ENCODE peak calls at places on chromosomes 16 and 17, in six cellular contexts. N is CD14-positive monocyte; B is neural crest cell; R is HTR-8/SVneo; M is activated effector memory CD4-positive, alpha-beta T cell treated with anti-CD3 and anti-CD28 coated beads, Interleukin-2, amount 50 U/mL, for 16 hours; L is COLO829. D is an unnamed sample.

GRCh38 chr17:2337152-2337810 is at the start of gene SGSM2:
- DNase-seq in N (no peak), B (peak; percentile 67), R (peak; percentile 75), M (peak; percentile 90), L (peak; percentile 28), D (peak; percentile 65)

GRCh38 chr17:35486920-35487727 is 38.6 kb upstream of the SLFN13 start:
- DNase-seq in N (peak; percentile 64), B (no peak), R (peak; percentile 54), M (peak; percentile 93), L (peak; percentile 69), D (peak; percentile 47)

GRCh38 chr17:6856054-6856453 is 24.5 kb upstream of the TEKT1 start:
- DNase-seq in N (no peak), B (no peak), R (no peak), M (no peak), L (no peak), D (no peak)

GRCh38 chr17:65170839-65171238 is 33.7 kb downstream of the RGS9 start:
- DNase-seq in N (no peak), B (no peak), R (no peak), M (no peak), L (no peak), D (no peak)

GRCh38 chr16:88010971-88011483 is 59.8 kb downstream of the BANP start:
- DNase-seq in N (no peak), B (no peak), R (no peak), M (no peak), L (no peak), D (no peak)

GRCh38 chr16:4358831-4359561 is 7.9 kb upstream of the PAM16 start:
- DNase-seq in N (no peak), B (peak; percentile 77), R (peak; percentile 56), M (peak; percentile 90), L (no peak), D (peak; percentile 67)

GRCh38 chr16:50549561-50549915 is 1.3 kb downstream of the NKD1 start:
- DNase-seq in N (no peak), B (no peak), R (no peak), M (no peak), L (no peak), D (no peak)

GRCh38 chr17:17420035-17420434 is 56.8 kb upstream of the MED9 start:
- DNase-seq in N (no peak), B (no peak), R (no peak), M (no peak), L (no peak), D (no peak)

GRCh38 chr16:59973966-59974365 is 1239.8 kb upstream of the GOT2 start:
- DNase-seq in N (no peak), B (no peak), R (no peak), M (no peak), L (peak; percentile 3), D (no peak)

GRCh38 chr16:57667526-57668258 is 414 bp upstream of the ADGRG3 start:
- DNase-seq in N (peak; percentile 98), B (no peak), R (no peak), M (no peak), L (no peak), D (no peak)

GRCh38 chr16:86751081-86752030 is 173.0 kb downstream of the FOXL1 start:
- DNase-seq in N (no peak), B (no peak), R (peak; percentile 75), M (no peak), L (peak; percentile 20), D (no peak)

GRCh38 chr17:77373298-77374169 is 232.8 kb downstream of the SEC14L1 start:
- DNase-seq in N (no peak), B (no peak), R (no peak), M (peak; percentile 77), L (no peak), D (no peak)

GRCh38 chr17:2929881-2930533 is 133.4 kb downstream of the OR1D5 start:
- DNase-seq in N (no peak), B (peak; percentile 68), R (peak; percentile 67), M (peak; percentile 68), L (peak; percentile 42), D (no peak)

GRCh38 chr17:17613708-17614114 is 22.2 kb upstream of the PEMT start:
- DNase-seq in N (no peak), B (peak; percentile 58), R (peak; percentile 80), M (peak; percentile 71), L (peak; percentile 71), D (no peak)

GRCh38 chr17:76551685-76552084 is 11.8 kb downstream of the PRCD start:
- DNase-seq in N (no peak), B (no peak), R (no peak), M (no peak), L (no peak), D (no peak)

GRCh38 chr17:9241371-9241712 is 220.0 kb downstream of the NTN1 start:
- DNase-seq in N (no peak), B (no peak), R (no peak), M (no peak), L (no peak), D (no peak)

GRCh38 chr16:23587726-23588125 is 8.4 kb downstream of the NDUFAB1 start:
- DNase-seq in N (no peak), B (no peak), R (no peak), M (no peak), L (no peak), D (no peak)

GRCh38 chr16:31451201-31451600 is 8.1 kb upstream of the ARMC5 start:
- DNase-seq in N (no peak), B (no peak), R (no peak), M (peak; percentile 21), L (no peak), D (no peak)

GRCh38 chr16:81711609-81712329 is 67.3 kb upstream of the PLCG2 start:
- DNase-seq in N (no peak), B (peak; percentile 30), R (peak; percentile 95), M (no peak), L (peak; percentile 77), D (no peak)

GRCh38 chr16:12141556-12141955 is 165.0 kb downstream of the SNX29 start:
- DNase-seq in N (no peak), B (no peak), R (no peak), M (no peak), L (no peak), D (no peak)

GRCh38 chr16:73792199-73793108 is 504.2 kb upstream of the PSMD7 start:
- DNase-seq in N (no peak), B (no peak), R (no peak), M (no peak), L (no peak), D (no peak)

GRCh38 chr16:71895679-71896385 is 501 bp downstream of the IST1 start:
- DNase-seq in N (no peak), B (no peak), R (peak; percentile 43), M (no peak), L (no peak), D (no peak)

GRCh38 chr16:51034481-51035109 is 116.5 kb downstream of the SALL1 start:
- DNase-seq in N (no peak), B (no peak), R (no peak), M (no peak), L (no peak), D (no peak)

GRCh38 chr16:1823821-1824220 is 2.8 kb downstream of the HAGH start:
- DNase-seq in N (no peak), B (no peak), R (peak; percentile 46), M (no peak), L (no peak), D (no peak)

GRCh38 chr17:69525920-69526841 is 111.7 kb downstream of the MAP2K6 start:
- DNase-seq in N (no peak), B (peak; percentile 36), R (peak; percentile 63), M (no peak), L (peak; percentile 61), D (no peak)

GRCh38 chr17:59785091-59785799 is 77.8 kb downstream of the VMP1 start:
- DNase-seq in N (no peak), B (no peak), R (no peak), M (no peak), L (no peak), D (no peak)

GRCh38 chr17:29617481-29618271 is 5.0 kb downstream of the CORO6 start:
- DNase-seq in N (peak; percentile 81), B (peak; percentile 44), R (no peak), M (peak; percentile 95), L (peak; percentile 61), D (peak; percentile 72)

GRCh38 chr16:77833906-77834599 is 45.7 kb downstream of the VAT1L start:
- DNase-seq in N (no peak), B (peak; percentile 4), R (peak; percentile 82), M (no peak), L (peak; percentile 29), D (no peak)

GRCh38 chr16:58127634-58128033 is 1.5 kb downstream of the CFAP20 start:
- DNase-seq in N (no peak), B (no peak), R (no peak), M (no peak), L (no peak), D (no peak)

GRCh38 chr16:76910931-76911330 is 280.1 kb upstream of the MON1B start:
- DNase-seq in N (no peak), B (no peak), R (no peak), M (no peak), L (no peak), D (no peak)

GRCh38 chr16:27749547-27749875 is 199.6 kb downstream of the KATNIP start:
- DNase-seq in N (no peak), B (no peak), R (no peak), M (no peak), L (no peak), D (no peak)

GRCh38 chr17:48636177-48637018 is 10.2 kb upstream of the HOXB9 start:
- DNase-seq in N (peak; percentile 45), B (peak; percentile 96), R (no peak), M (peak; percentile 88), L (peak; percentile 78), D (peak; percentile 41)

GRCh38 chr17:73910216-73910615 is 266.0 kb upstream of the SDK2 start:
- DNase-seq in N (no peak), B (no peak), R (no peak), M (no peak), L (no peak), D (no peak)

GRCh38 chr17:44363613-44364159 is at the start of gene FAM171A2:
- DNase-seq in N (no peak), B (peak; percentile 78), R (peak; percentile 82), M (peak; percentile 87), L (no peak), D (peak; percentile 59)

GRCh38 chr17:81209141-81209540 is 13.6 kb downstream of the CEP131 start:
- DNase-seq in N (peak; percentile 26), B (no peak), R (no peak), M (no peak), L (no peak), D (no peak)

GRCh38 chr17:56112086-56112485 is 41.2 kb upstream of the ANKFN1 start:
- DNase-seq in N (no peak), B (no peak), R (peak; percentile 27), M (no peak), L (no peak), D (no peak)

D was measured in effector CD8-positive, alpha-beta T cell.